ENCODE peak calls at places on chromosomes 4 and X, in eight cellular contexts. C is psoas muscle, G is hepatocyte, R is HCT116, W is neuronal stem cell, Q is sigmoid colon, T is colonic mucosa, E is small intestine. J is an unnamed sample.

GRCh38 chr4:68310651-68311247 is 39.1 kb downstream of the YTHDC1 start:
- DNase-seq in C (no peak), G (no peak), R (no peak), W (no peak), Q (no peak), T (no peak), E (no peak), J (no peak)

GRCh38 chrX:102651242-102651967 is at the start of gene GPRASP1:
- DNase-seq in C (peak; percentile 63), G (peak; percentile 56), R (no peak), W (peak; percentile 50), Q (peak; percentile 91), T (peak; percentile 36), E (peak; percentile 3), J (peak; percentile 48)

GRCh38 chr4:7766086-7766485 is 173.6 kb downstream of the AFAP1 start:
- DNase-seq in C (no peak), G (no peak), R (no peak), W (no peak), Q (no peak), T (no peak), E (no peak), J (no peak)

GRCh38 chrX:19373034-19373891 is 29.5 kb downstream of the PDHA1 start:
- DNase-seq in C (no peak), G (no peak), R (no peak), W (no peak), Q (peak; percentile 56), T (no peak), E (no peak), J (peak; percentile 61)

GRCh38 chr4:26515936-26516335 is 25.7 kb upstream of the CCKAR start:
- DNase-seq in C (no peak), G (no peak), R (no peak), W (no peak), Q (no peak), T (no peak), E (no peak), J (no peak)

GRCh38 chrX:118847676-118848075 is 24.1 kb downstream of the ZCCHC12 start:
- DNase-seq in C (no peak), G (peak; percentile 68), R (peak; percentile 38), W (peak; percentile 46), Q (no peak), T (no peak), E (peak; percentile 63), J (no peak)

GRCh38 chrX:17944833-17945497 is 83.9 kb upstream of the RAI2 start:
- DNase-seq in C (no peak), G (peak; percentile 15), R (no peak), W (peak; percentile 14), Q (no peak), T (peak; percentile 24), E (no peak), J (no peak)

GRCh38 chr4:38210396-38211114 is 250.4 kb downstream of the PTTG2 start:
- DNase-seq in C (no peak), G (no peak), R (no peak), W (no peak), Q (no peak), T (no peak), E (no peak), J (no peak)

GRCh38 chr4:20445933-20446723 is 194.4 kb downstream of the SLIT2 start:
- DNase-seq in C (no peak), G (no peak), R (no peak), W (peak; percentile 31), Q (no peak), T (no peak), E (no peak), J (no peak)

GRCh38 chrX:130869239-130869638 is 33.8 kb downstream of the ENOX2 start:
- DNase-seq in C (no peak), G (no peak), R (no peak), W (no peak), Q (no peak), T (no peak), E (no peak), J (no peak)

GRCh38 chr4:79281577-79282359 is 44.1 kb downstream of the NAA11 start:
- DNase-seq in C (no peak), G (no peak), R (no peak), W (peak; percentile 79), Q (no peak), T (no peak), E (peak; percentile 8), J (no peak)

GRCh38 chrX:143998261-143998660 is 114.4 kb downstream of the UBE2NL start:
- DNase-seq in C (no peak), G (no peak), R (no peak), W (no peak), Q (no peak), T (no peak), E (no peak), J (no peak)

GRCh38 chr4:40482985-40483647 is 146.5 kb downstream of the RBM47 start:
- DNase-seq in C (no peak), G (no peak), R (no peak), W (no peak), Q (no peak), T (no peak), E (no peak), J (no peak)

GRCh38 chr4:89110541-89110985 is 770 bp upstream of the TIGD2 start:
- DNase-seq in C (peak; percentile 17), G (peak; percentile 37), R (no peak), W (peak; percentile 9), Q (no peak), T (no peak), E (peak; percentile 27), J (no peak)

GRCh38 chr4:52661966-52662705 is 3.0 kb upstream of the USP46 start:
- DNase-seq in C (no peak), G (no peak), R (no peak), W (no peak), Q (no peak), T (no peak), E (peak; percentile 79), J (no peak)

GRCh38 chr4:40121515-40121914 is 64.9 kb downstream of the N4BP2 start:
- DNase-seq in C (no peak), G (no peak), R (peak; percentile 12), W (no peak), Q (no peak), T (no peak), E (peak; percentile 5), J (no peak)

GRCh38 chr4:10108818-10109783 is 7.5 kb downstream of the WDR1 start:
- DNase-seq in C (no peak), G (no peak), R (no peak), W (no peak), Q (no peak), T (no peak), E (peak; percentile 40), J (no peak)

GRCh38 chrX:155632424-155633100 is 19.8 kb upstream of the TMLHE start:
- DNase-seq in C (no peak), G (no peak), R (no peak), W (no peak), Q (no peak), T (no peak), E (peak; percentile 61), J (no peak)

GRCh38 chrX:3136161-3136961 is 95.1 kb downstream of the ARSF start:
- DNase-seq in C (no peak), G (no peak), R (no peak), W (no peak), Q (no peak), T (no peak), E (no peak), J (no peak)

GRCh38 chrX:1358793-1359476 is 22.4 kb downstream of the IL3RA start:
- DNase-seq in C (no peak), G (no peak), R (no peak), W (no peak), Q (no peak), T (no peak), E (no peak), J (no peak)

GRCh38 chrX:150548684-150549083 is 19.7 kb upstream of the MTM1 start:
- DNase-seq in C (no peak), G (no peak), R (no peak), W (no peak), Q (no peak), T (no peak), E (no peak), J (no peak)

GRCh38 chr4:80240976-80241375 is 25.5 kb upstream of the FGF5 start:
- DNase-seq in C (no peak), G (no peak), R (no peak), W (no peak), Q (no peak), T (no peak), E (no peak), J (no peak)

GRCh38 chr4:121003863-121004262 is 68.5 kb downstream of the NDNF start:
- DNase-seq in C (no peak), G (no peak), R (no peak), W (no peak), Q (no peak), T (no peak), E (no peak), J (no peak)

GRCh38 chr4:176011523-176011922 is 54.1 kb upstream of the WDR17 start:
- DNase-seq in C (no peak), G (no peak), R (no peak), W (no peak), Q (no peak), T (no peak), E (no peak), J (no peak)

GRCh38 chrX:84186603-84187358 is 1.2 kb downstream of the RPS6KA6 start:
- DNase-seq in C (no peak), G (peak; percentile 13), R (no peak), W (no peak), Q (no peak), T (peak; percentile 52), E (peak; percentile 28), J (no peak)

GRCh38 chr4:75229783-75230570 is 284.2 kb downstream of the RCHY1 start:
- DNase-seq in C (no peak), G (peak; percentile 42), R (no peak), W (no peak), Q (no peak), T (peak; percentile 27), E (no peak), J (no peak)

GRCh38 chrX:13151806-13152510 is 107.5 kb upstream of the FAM9C start:
- DNase-seq in C (no peak), G (peak; percentile 43), R (no peak), W (no peak), Q (no peak), T (no peak), E (no peak), J (no peak)

GRCh38 chr4:1029957-1030520 is 18.6 kb downstream of the FGFRL1 start:
- DNase-seq in C (no peak), G (no peak), R (no peak), W (no peak), Q (no peak), T (peak; percentile 57), E (no peak), J (no peak)
- H3K4me3 ChIP-seq in C (no peak overlapping the region), G (no peak overlapping the region), R (no peak overlapping the region), W (no peak overlapping the region), Q (no peak overlapping the region), T (no peak overlapping the region), E (no peak overlapping the region), J (no peak overlapping the region)

GRCh38 chr4:169791064-169791463 is 33.3 kb upstream of the HPF1 start:
- DNase-seq in C (no peak), G (no peak), R (no peak), W (no peak), Q (no peak), T (no peak), E (no peak), J (no peak)
- H3K27me3 ChIP-seq in C (peaks cover 54% of the 10 kb centered on the region), G (peaks cover 38% of the 10 kb centered on the region), R (peaks cover 12% of the 10 kb centered on the region), W (no peaks in the 10 kb centered on the region), Q (peaks cover 57% of the 10 kb centered on the region), T (peaks cover 9% of the 10 kb centered on the region), E (peaks cover 2% of the 10 kb centered on the region), J (peaks cover 16% of the 10 kb centered on the region)

GRCh38 chr4:13531609-13531998 is 12.7 kb downstream of the NKX3-2 start:
- DNase-seq in C (no peak), G (no peak), R (no peak), W (no peak), Q (no peak), T (no peak), E (no peak), J (no peak)
- H3K4me1 ChIP-seq in C (no peaks in the 10 kb centered on the region), G (no peaks in the 10 kb centered on the region), R (no peaks in the 10 kb centered on the region), W (peaks cover 14% of the 10 kb centered on the region), Q (peaks cover 10% of the 10 kb centered on the region), T (no peaks in the 10 kb centered on the region), E (no peaks in the 10 kb centered on the region), J (no peaks in the 10 kb centered on the region)

GRCh38 chr4:186146443-186146842 is 41.9 kb downstream of the FAM149A start:
- DNase-seq in C (no peak), G (no peak), R (no peak), W (no peak), Q (no peak), T (no peak), E (no peak), J (no peak)
- H3K4me3 ChIP-seq in C (no peak overlapping the region), G (no peak overlapping the region), R (no peak overlapping the region), W (no peak overlapping the region), Q (no peak overlapping the region), T (no peak overlapping the region), E (no peak overlapping the region), J (no peak overlapping the region)

J was measured in left lung.